ENCODE peak calls at places on chromosomes 7 and 10, in eight cellular contexts. R is IMR-90; F is WERI-Rb-1; S is foreskin fibroblast; U is stimulated activated CD4-positive, alpha-beta T cell treated with anti-CD3 and anti-CD28 coated beads, Interleukin-2, amount 100 ng/mL, for 48 hours; V is NCI-H1105; D is iPS DF 19.7; E is mesendoderm. J is an unnamed sample.

GRCh38 chr7:112086496-112087254 is 119.5 kb downstream of the DOCK4 start:
- DNase-seq in S (no peak), U (no peak), R (no peak), D (no peak), V (no peak), E (no peak), F (no peak), J (no peak)

GRCh38 chr7:132941905-132942304 is 140.0 kb downstream of the CHCHD3 start:
- DNase-seq in S (no peak), D (no peak), U (no peak), F (no peak), V (no peak), R (no peak), E (no peak), J (no peak)

GRCh38 chr7:156308976-156309620 is 331.5 kb upstream of the RNF32 start:
- DNase-seq in E (no peak), U (no peak), V (no peak), F (no peak), D (no peak), R (no peak), S (no peak), J (no peak)

GRCh38 chr7:109873296-109873695 is 1217.6 kb upstream of the LRRN3 start:
- DNase-seq in V (peak), S (no peak), E (no peak), D (no peak), F (no peak), R (no peak), U (no peak), J (no peak)

GRCh38 chr10:91000470-91000869 is 79.6 kb upstream of the ANKRD1 start:
- DNase-seq in F (no peak), U (no peak), R (no peak), S (no peak), V (no peak), E (no peak), D (no peak), J (no peak)

GRCh38 chr10:88389456-88389855 is 193.7 kb downstream of the RNLS start:
- DNase-seq in R (peak), U (peak), V (no peak), E (peak), S (peak), D (no peak), F (no peak), J (peak)

GRCh38 chr10:60123668-60124067 is 217.3 kb upstream of the CCDC6 start:
- DNase-seq in F (no peak), V (no peak), S (peak), E (no peak), U (no peak), R (peak), D (no peak), J (no peak)

GRCh38 chr7:76316984-76317781 is 14.7 kb downstream of the HSPB1 start:
- DNase-seq in D (no peak), U (no peak), R (no peak), E (no peak), V (no peak), S (no peak), F (no peak), J (no peak)

GRCh38 chr10:47279276-47279675 is 20.7 kb upstream of the GDF10 start:
- DNase-seq in F (no peak), D (no peak), S (no peak), E (no peak), U (no peak), V (no peak), R (no peak), J (no peak)

GRCh38 chr7:151240942-151241754 is 7.3 kb downstream of the SMARCD3 start:
- DNase-seq in S (no peak), E (no peak), U (no peak), V (no peak), F (no peak), D (no peak), R (no peak), J (no peak)

GRCh38 chr10:101165736-101166135 is 34.6 kb downstream of the TLX1 start:
- DNase-seq in R (no peak), D (no peak), F (no peak), V (no peak), S (no peak), U (no peak), E (no peak), J (no peak)

GRCh38 chr10:123997486-123998196 is 95.8 kb downstream of the CHST15 start:
- DNase-seq in V (no peak), R (peak), E (no peak), D (no peak), U (no peak), S (peak), F (peak), J (no peak)

GRCh38 chr7:82975811-82976468 is 186.7 kb downstream of the PCLO start:
- DNase-seq in E (no peak), F (no peak), S (no peak), R (no peak), U (no peak), D (no peak), V (no peak), J (no peak)

GRCh38 chr10:132953428-132953827 is 11.1 kb upstream of the CFAP46 start:
- DNase-seq in U (no peak), S (no peak), V (no peak), R (no peak), D (no peak), E (peak), F (no peak), J (no peak)

GRCh38 chr7:140235114-140235513 is 58.3 kb upstream of the KDM7A start:
- DNase-seq in U (no peak), D (no peak), F (no peak), R (no peak), S (no peak), E (no peak), V (no peak), J (no peak)

GRCh38 chr10:77392236-77392721 is 245.3 kb downstream of the KCNMA1 start:
- DNase-seq in D (no peak), E (no peak), S (peak), V (no peak), R (peak), U (no peak), F (no peak), J (no peak)

GRCh38 chr10:95447733-95448132 is 113.4 kb downstream of the SORBS1 start:
- DNase-seq in S (peak), R (no peak), V (no peak), F (no peak), E (no peak), U (no peak), D (no peak), J (no peak)

GRCh38 chr7:93245525-93246432 is 13.6 kb downstream of the VPS50 start:
- DNase-seq in D (no peak), R (peak), E (peak), V (no peak), F (no peak), S (peak), U (no peak), J (no peak)

GRCh38 chr7:7181519-7182155 is 707 bp upstream of the C1GALT1 start:
- DNase-seq in V (peak), F (peak), D (no peak), U (peak), R (peak), E (peak), S (peak), J (peak)

GRCh38 chr7:112937651-112938390 is 147.6 kb upstream of the TMEM168 start:
- DNase-seq in F (no peak), R (peak), U (no peak), V (no peak), E (no peak), D (no peak), S (peak), J (no peak)

GRCh38 chr7:33900501-33900900 is 4.8 kb upstream of the BMPER start:
- DNase-seq in R (peak), F (no peak), S (peak), V (no peak), U (no peak), D (no peak), E (no peak), J (no peak)

GRCh38 chr10:118983263-118983662 is 46.3 kb upstream of the NANOS1 start:
- DNase-seq in U (no peak), V (peak), S (no peak), R (no peak), F (peak), E (no peak), D (no peak), J (no peak)

GRCh38 chr7:22579961-22580360 is 80.0 kb upstream of the STEAP1B start:
- DNase-seq in S (no peak), V (no peak), D (no peak), U (no peak), E (no peak), F (no peak), R (no peak), J (no peak)

GRCh38 chr7:148153611-148154010 is 437.0 kb upstream of the C7orf33 start:
- DNase-seq in D (no peak), V (peak), E (no peak), S (no peak), F (no peak), R (no peak), U (no peak), J (no peak)

GRCh38 chr7:116797611-116798010 is 64.8 kb upstream of the CAPZA2 start:
- DNase-seq in U (no peak), F (no peak), R (no peak), V (no peak), D (no peak), E (no peak), S (peak), J (no peak)

J was measured in NCI-H1417.